ENCODE peak calls at places on chromosomes 3 and 15, in five cellular contexts. One of them, this sample, is unnamed.

GRCh38 chr15:92020765-92021164 is 167.3 kb downstream of the SLCO3A1 start:
- DNase-seq in HepG2: no peak
- DNase-seq in stomach: no peak
- DNase-seq in prostate gland: no peak
- DNase-seq in breast epithelium: no peak
- DNase-seq in this sample: no peak

GRCh38 chr15:70569718-70570231 is 193.6 kb downstream of the UACA start:
- DNase-seq in HepG2: peak
- DNase-seq in stomach: no peak
- DNase-seq in prostate gland: no peak
- DNase-seq in breast epithelium: no peak
- DNase-seq in this sample: no peak

GRCh38 chr3:195030791-195031321 is 240.1 kb downstream of the XXYLT1 start:
- DNase-seq in HepG2: peak
- DNase-seq in stomach: no peak
- DNase-seq in prostate gland: peak
- DNase-seq in breast epithelium: no peak
- DNase-seq in this sample: no peak

GRCh38 chr3:53161345-53161819 is 373 bp downstream of the PRKCD start:
- DNase-seq in HepG2: no peak
- DNase-seq in stomach: no peak
- DNase-seq in prostate gland: no peak
- DNase-seq in breast epithelium: no peak
- DNase-seq in this sample: no peak

GRCh38 chr3:100144255-100144866 is 30.1 kb upstream of the FILIP1L start:
- DNase-seq in HepG2: no peak
- DNase-seq in stomach: no peak
- DNase-seq in prostate gland: no peak
- DNase-seq in breast epithelium: no peak
- DNase-seq in this sample: no peak

GRCh38 chr3:44988073-44988472 is 12.0 kb downstream of the EXOSC7 start:
- DNase-seq in HepG2: no peak
- DNase-seq in stomach: no peak
- DNase-seq in prostate gland: no peak
- DNase-seq in breast epithelium: no peak
- DNase-seq in this sample: no peak

GRCh38 chr3:3739345-3740060 is 59.7 kb upstream of the LRRN1 start:
- DNase-seq in HepG2: no peak
- DNase-seq in stomach: no peak
- DNase-seq in prostate gland: no peak
- DNase-seq in breast epithelium: no peak
- DNase-seq in this sample: no peak

GRCh38 chr3:159432721-159433300 is 555.8 kb upstream of the IL12A start:
- DNase-seq in HepG2: no peak
- DNase-seq in stomach: no peak
- DNase-seq in prostate gland: no peak
- DNase-seq in breast epithelium: no peak
- DNase-seq in this sample: no peak

GRCh38 chr3:3552741-3553140 is 246.5 kb upstream of the LRRN1 start:
- DNase-seq in HepG2: no peak
- DNase-seq in stomach: no peak
- DNase-seq in prostate gland: no peak
- DNase-seq in breast epithelium: no peak
- DNase-seq in this sample: no peak

GRCh38 chr3:187943677-187944390 is 198.6 kb upstream of the BCL6 start:
- DNase-seq in HepG2: peak
- DNase-seq in stomach: no peak
- DNase-seq in prostate gland: peak
- DNase-seq in breast epithelium: no peak
- DNase-seq in this sample: no peak

GRCh38 chr3:143327388-143327787 is 207.8 kb downstream of the CHST2 start:
- DNase-seq in HepG2: no peak
- DNase-seq in stomach: no peak
- DNase-seq in prostate gland: no peak
- DNase-seq in breast epithelium: no peak
- DNase-seq in this sample: no peak

GRCh38 chr3:52649461-52650210 is 36.1 kb downstream of the PBRM1 start:
- DNase-seq in HepG2: no peak
- DNase-seq in stomach: no peak
- DNase-seq in prostate gland: no peak
- DNase-seq in breast epithelium: no peak
- DNase-seq in this sample: no peak

GRCh38 chr15:43213466-43213865 is 7.4 kb downstream of the EPB42 start:
- DNase-seq in HepG2: no peak
- DNase-seq in stomach: no peak
- DNase-seq in prostate gland: no peak
- DNase-seq in breast epithelium: no peak
- DNase-seq in this sample: no peak

GRCh38 chr15:98330258-98330657 is 318.1 kb upstream of the IGF1R start:
- DNase-seq in HepG2: no peak
- DNase-seq in stomach: no peak
- DNase-seq in prostate gland: no peak
- DNase-seq in breast epithelium: no peak
- DNase-seq in this sample: no peak

GRCh38 chr3:62169871-62170660 is 203.3 kb downstream of the FEZF2 start:
- DNase-seq in HepG2: no peak
- DNase-seq in stomach: no peak
- DNase-seq in prostate gland: no peak
- DNase-seq in breast epithelium: no peak
- DNase-seq in this sample: no peak

GRCh38 chr3:32733631-32734229 is 48.7 kb downstream of the CNOT10 start:
- DNase-seq in HepG2: peak
- DNase-seq in stomach: no peak
- DNase-seq in prostate gland: no peak
- DNase-seq in breast epithelium: no peak
- DNase-seq in this sample: no peak

GRCh38 chr3:99895706-99896441 is 78.2 kb downstream of the CMSS1 start:
- DNase-seq in HepG2: peak
- DNase-seq in stomach: no peak
- DNase-seq in prostate gland: no peak
- DNase-seq in breast epithelium: no peak
- DNase-seq in this sample: no peak

GRCh38 chr3:65093641-65094040 is 405.8 kb upstream of the ADAMTS9 start:
- DNase-seq in HepG2: no peak
- DNase-seq in stomach: no peak
- DNase-seq in prostate gland: no peak
- DNase-seq in breast epithelium: no peak
- DNase-seq in this sample: no peak
- H3K27ac ChIP-seq in HepG2: no peak
- H3K27ac ChIP-seq in stomach: no peak
- H3K27ac ChIP-seq in prostate gland: no peak
- H3K27ac ChIP-seq in breast epithelium: no peak
- H3K27ac ChIP-seq in this sample: no peak

GRCh38 chr15:96354731-96355560 is 24.4 kb downstream of the NR2F2 start:
- DNase-seq in HepG2: peak
- DNase-seq in stomach: no peak
- DNase-seq in prostate gland: no peak
- DNase-seq in breast epithelium: no peak
- DNase-seq in this sample: no peak

GRCh38 chr15:96355561-96356129 is 25.1 kb downstream of the NR2F2 start:
- DNase-seq in HepG2: no peak
- DNase-seq in stomach: no peak
- DNase-seq in prostate gland: no peak
- DNase-seq in breast epithelium: no peak
- DNase-seq in this sample: no peak

GRCh38 chr15:96358795-96359190 is 28.3 kb downstream of the NR2F2 start:
- DNase-seq in HepG2: no peak
- DNase-seq in stomach: peak
- DNase-seq in prostate gland: no peak
- DNase-seq in breast epithelium: no peak
- DNase-seq in this sample: no peak

GRCh38 chr15:96358006-96358794 is 27.7 kb downstream of the NR2F2 start:
- DNase-seq in HepG2: no peak
- DNase-seq in stomach: no peak
- DNase-seq in prostate gland: no peak
- DNase-seq in breast epithelium: no peak
- DNase-seq in this sample: no peak

GRCh38 chr15:96356494-96357455 is 26.3 kb downstream of the NR2F2 start:
- DNase-seq in HepG2: peak
- DNase-seq in stomach: peak
- DNase-seq in prostate gland: peak
- DNase-seq in breast epithelium: peak
- DNase-seq in this sample: peak
- TF ChIP-seq POLR2A in HepG2: no peak
- TF ChIP-seq POLR2A in stomach: no peak
- TF ChIP-seq POLR2A in prostate gland: no peak
- TF ChIP-seq POLR2A in breast epithelium: no peak
- TF ChIP-seq POLR2A in this sample: no peak

DNA sequence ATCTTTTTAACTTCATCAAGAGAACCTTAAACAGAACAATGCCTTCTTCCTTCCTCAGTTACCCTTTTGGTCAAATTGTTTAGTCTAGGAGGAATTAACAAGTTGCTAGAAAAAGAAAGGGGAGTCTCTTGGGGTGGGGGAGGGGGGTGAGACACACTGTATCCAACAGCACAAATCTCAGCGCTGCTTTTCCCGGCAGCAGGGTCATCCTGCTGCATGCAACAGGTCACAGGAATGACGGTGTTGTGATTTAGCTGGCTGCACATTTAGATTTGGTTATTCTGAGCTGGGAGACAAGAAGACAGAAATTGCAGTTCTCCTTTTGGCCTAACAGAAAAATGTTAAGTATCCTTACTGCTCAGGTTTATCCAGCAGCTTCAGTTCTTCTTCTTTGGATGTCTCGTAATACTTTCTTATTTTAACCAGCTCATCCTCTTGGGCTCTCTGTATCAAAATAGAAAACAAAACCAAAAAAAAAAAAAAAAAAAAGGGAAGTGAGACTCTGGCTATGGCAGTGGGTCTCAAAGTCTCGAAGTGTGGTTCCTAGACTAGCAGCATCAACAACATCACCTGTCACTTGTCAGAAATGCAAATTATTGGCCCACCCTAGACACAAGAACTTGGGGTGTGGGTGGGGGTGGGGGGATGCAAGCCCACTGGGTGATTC is 190.5 kb downstream of the GREM1 start:
- DNase-seq in HepG2: no peak
- DNase-seq in stomach: no peak
- DNase-seq in prostate gland: no peak
- DNase-seq in breast epithelium: no peak
- DNase-seq in this sample: no peak
- H3K27ac ChIP-seq in HepG2: no peak
- H3K27ac ChIP-seq in stomach: peak
- H3K27ac ChIP-seq in prostate gland: no peak
- H3K27ac ChIP-seq in breast epithelium: no peak
- H3K27ac ChIP-seq in this sample: no peak

GRCh38 chr15:77420610-77421369 is at the start of gene HMG20A:
- DNase-seq in HepG2: peak
- DNase-seq in stomach: peak
- DNase-seq in prostate gland: peak
- DNase-seq in breast epithelium: peak
- DNase-seq in this sample: peak
- TF ChIP-seq POLR2A in HepG2: peak
- TF ChIP-seq POLR2A in stomach: no peak
- TF ChIP-seq POLR2A in prostate gland: no peak
- TF ChIP-seq POLR2A in breast epithelium: peak
- TF ChIP-seq POLR2A in this sample: peak

DNA sequence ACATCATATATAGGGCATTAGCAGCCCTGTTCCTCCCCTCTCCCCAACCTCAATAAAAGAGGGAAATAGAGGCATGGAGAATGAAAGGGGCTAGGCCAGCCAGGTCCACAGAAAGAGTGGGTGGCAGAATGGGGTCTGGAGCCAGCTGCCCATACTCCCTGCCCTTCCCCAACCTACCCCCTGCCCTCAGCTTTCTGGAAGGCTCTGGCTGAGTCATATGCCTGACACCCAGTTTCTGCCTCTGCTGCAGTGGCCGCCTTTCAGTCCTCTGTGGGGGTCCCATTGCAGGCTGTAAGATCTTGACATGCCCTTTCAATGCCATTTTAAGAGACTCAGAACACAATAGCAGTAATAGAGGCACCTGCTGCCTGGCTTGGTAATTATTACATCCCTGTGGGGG is 95.7 kb downstream of the LINGO1 start:
- DNase-seq in HepG2: no peak
- DNase-seq in stomach: no peak
- DNase-seq in prostate gland: no peak
- DNase-seq in breast epithelium: no peak
- DNase-seq in this sample: no peak
- H3K27ac ChIP-seq in HepG2: no peak
- H3K27ac ChIP-seq in stomach: no peak
- H3K27ac ChIP-seq in prostate gland: no peak
- H3K27ac ChIP-seq in breast epithelium: no peak
- H3K27ac ChIP-seq in this sample: no peak

This sample was measured in body of pancreas.